ENCODE peak calls at places on chromosomes 4 and X, in four cellular contexts. B is K562, K is A549, U is right lobe of liver. X is an unnamed sample.
A peak's percentile ranks its signal among the peaks of the same experiment; 100 is the strongest.

GRCh38 chr4:105092356-105092755 is 54.3 kb upstream of the TET2 start:
- ATAC-seq in B (no peak), K (no peak), U (no peak), X (no peak)

GRCh38 chr4:155742310-155743015 is 16.4 kb upstream of the GUCY1B1 start:
- ATAC-seq in B (no peak), K (peak; percentile 48), U (no peak), X (no peak)

GRCh38 chrX:42606591-42606990 is 171.4 kb downstream of the PPP1R2C start:
- ATAC-seq in B (no peak), K (no peak), U (no peak), X (no peak)

GRCh38 chrX:13085533-13085932 is 41.1 kb upstream of the FAM9C start:
- ATAC-seq in B (no peak), K (no peak), U (no peak), X (no peak)

GRCh38 chr4:169644802-169645201 is 24.4 kb downstream of the CLCN3 start:
- ATAC-seq in B (no peak), K (no peak), U (no peak), X (no peak)

GRCh38 chrX:43266487-43266886 is 389.6 kb upstream of the MAOA start:
- ATAC-seq in B (no peak), K (no peak), U (no peak), X (no peak)

GRCh38 chrX:85619962-85620361 is 240.5 kb upstream of the POF1B start:
- ATAC-seq in B (no peak), K (no peak), U (no peak), X (no peak)

GRCh38 chr4:54660145-54660535 is 2.4 kb downstream of the KIT start:
- ATAC-seq in B (no peak), K (no peak), U (no peak), X (no peak)

GRCh38 chr4:164204434-164204833 is 549.5 kb upstream of the SMIM31 start:
- ATAC-seq in B (no peak), K (no peak), U (no peak), X (no peak)

GRCh38 chr4:40214038-40214437 is 17.2 kb downstream of the RHOH start:
- ATAC-seq in B (no peak), K (no peak), U (no peak), X (no peak)

GRCh38 chr4:76003015-76003414 is 4.3 kb downstream of the CXCL9 start:
- ATAC-seq in B (peak; percentile 54), K (no peak), U (no peak), X (no peak)

GRCh38 chr4:72527038-72527646 is 41.9 kb downstream of the ADAMTS3 start:
- ATAC-seq in B (peak; percentile 49), K (no peak), U (no peak), X (no peak)

GRCh38 chrX:118904218-118904617 is 70.2 kb upstream of the LONRF3 start:
- ATAC-seq in B (no peak), K (no peak), U (no peak), X (no peak)

GRCh38 chr4:3331511-3332394 is 38.9 kb downstream of the RGS12 start:
- ATAC-seq in B (no peak), K (no peak), U (peak; percentile 46), X (peak; percentile 49)

GRCh38 chrX:150406559-150406958 is 43.4 kb downstream of the MAMLD1 start:
- ATAC-seq in B (no peak), K (no peak), U (no peak), X (no peak)

GRCh38 chr4:164614999-164615398 is 138.9 kb upstream of the SMIM31 start:
- ATAC-seq in B (no peak), K (no peak), U (no peak), X (no peak)

GRCh38 chr4:55553442-55553841 is 6.7 kb upstream of the CLOCK start:
- ATAC-seq in B (peak; percentile 40), K (no peak), U (peak; percentile 35), X (peak; percentile 77)

GRCh38 chrX:30786374-30786773 is 102.7 kb downstream of the TAB3 start:
- ATAC-seq in B (no peak), K (no peak), U (no peak), X (no peak)

GRCh38 chr4:87080462-87080861 is 140.0 kb downstream of the KLHL8 start:
- ATAC-seq in B (no peak), K (no peak), U (no peak), X (no peak)

GRCh38 chr4:40417941-40418340 is 82.8 kb downstream of the CHRNA9 start:
- ATAC-seq in B (no peak), K (no peak), U (peak; percentile 45), X (no peak)

GRCh38 chrX:19840899-19841648 is 46.3 kb downstream of the SH3KBP1 start:
- ATAC-seq in B (no peak), K (no peak), U (peak; percentile 21), X (no peak)

GRCh38 chrX:107687445-107687844 is 59.1 kb downstream of the PRPS1 start:
- ATAC-seq in B (no peak), K (no peak), U (no peak), X (no peak)

GRCh38 chr4:113404846-113405245 is 355.4 kb downstream of the ANK2 start:
- ATAC-seq in B (no peak), K (no peak), U (peak; percentile 47), X (no peak)

GRCh38 chr4:106365613-106366012 is 3.0 kb downstream of the GIMD1 start:
- ATAC-seq in B (peak; percentile 18), K (peak; percentile 95), U (peak; percentile 39), X (peak; percentile 82)

GRCh38 chrX:261858-262390 is 19.3 kb upstream of the PLCXD1 start:
- ATAC-seq in B (peak; percentile 42), K (peak; percentile 65), U (peak; percentile 5), X (no peak)

GRCh38 chr4:89800527-89801103 is 36.3 kb downstream of the SNCA start:
- ATAC-seq in B (peak; percentile 58), K (no peak), U (no peak), X (no peak)

GRCh38 chrX:46185923-46186810 is 359.1 kb downstream of the ZNF674 start:
- ATAC-seq in B (no peak), K (no peak), U (no peak), X (no peak)

GRCh38 chrX:80812176-80812575 is 2.5 kb upstream of the BRWD3 start:
- ATAC-seq in B (no peak), K (no peak), U (no peak), X (no peak)

GRCh38 chrX:112646651-112647050 is 33.1 kb downstream of the LHFPL1 start:
- ATAC-seq in B (no peak), K (no peak), U (no peak), X (no peak)

GRCh38 chr4:152229782-152230289 is 306.1 kb downstream of the FBXW7 start:
- ATAC-seq in B (no peak), K (no peak), U (no peak), X (no peak)

GRCh38 chrX:50888884-50889283 is 21.7 kb upstream of the BMP15 start:
- ATAC-seq in B (no peak), K (no peak), U (no peak), X (no peak)

GRCh38 chr4:24419147-24420034 is 165.0 kb downstream of the DHX15 start:
- ATAC-seq in B (peak; percentile 96), K (peak; percentile 93), U (peak; percentile 99), X (peak; percentile 70)

GRCh38 chr4:159685406-159686092 is 582.7 kb downstream of the RAPGEF2 start:
- ATAC-seq in B (no peak), K (no peak), U (no peak), X (no peak)

GRCh38 chr4:48620861-48621260 is 130.8 kb downstream of the ZAR1 start:
- ATAC-seq in B (no peak), K (no peak), U (no peak), X (no peak)

GRCh38 chr4:120994521-120994920 is 72.0 kb upstream of the PRDM5 start:
- ATAC-seq in B (no peak), K (no peak), U (no peak), X (no peak)

GRCh38 chr4:3225946-3226345 is 23.0 kb upstream of the MSANTD1 start:
- ATAC-seq in B (no peak), K (no peak), U (peak; percentile 67), X (no peak)

GRCh38 chrX:74343970-74344622 is 40.1 kb downstream of the ZCCHC13 start:
- ATAC-seq in B (peak; percentile 95), K (peak; percentile 100), U (peak; percentile 94), X (peak; percentile 79)

GRCh38 chr4:743463-744211 is 38.0 kb downstream of the PCGF3 start:
- ATAC-seq in B (no peak), K (peak; percentile 31), U (no peak), X (peak; percentile 31)

GRCh38 chr4:99821918-99822503 is 5.4 kb downstream of the DAPP1 start:
- ATAC-seq in B (peak; percentile 28), K (no peak), U (peak; percentile 57), X (no peak)

GRCh38 chrX:73851014-73852009 is 288.3 kb downstream of the CHIC1 start:
- ATAC-seq in B (peak; percentile 87), K (no peak), U (peak; percentile 82), X (peak; percentile 93)

GRCh38 chrX:4841216-4841745 is 1127.8 kb upstream of the PRKX start:
- ATAC-seq in B (no peak), K (no peak), U (no peak), X (no peak)
- H3K4me3 ChIP-seq in B (no peak overlapping the region), K (no peak overlapping the region), U (no peak overlapping the region), X (no peak overlapping the region)

GRCh38 chr4:26583865-26584652 is at the start of gene TBC1D19:
- ATAC-seq in B (peak; percentile 100), K (peak; percentile 100), U (peak; percentile 100), X (peak; percentile 98)
- TF ChIP-seq POLR2A in B (peak; percentile 60), K (no peak), U (peak; percentile 39), X (peak; percentile 32)

DNA sequence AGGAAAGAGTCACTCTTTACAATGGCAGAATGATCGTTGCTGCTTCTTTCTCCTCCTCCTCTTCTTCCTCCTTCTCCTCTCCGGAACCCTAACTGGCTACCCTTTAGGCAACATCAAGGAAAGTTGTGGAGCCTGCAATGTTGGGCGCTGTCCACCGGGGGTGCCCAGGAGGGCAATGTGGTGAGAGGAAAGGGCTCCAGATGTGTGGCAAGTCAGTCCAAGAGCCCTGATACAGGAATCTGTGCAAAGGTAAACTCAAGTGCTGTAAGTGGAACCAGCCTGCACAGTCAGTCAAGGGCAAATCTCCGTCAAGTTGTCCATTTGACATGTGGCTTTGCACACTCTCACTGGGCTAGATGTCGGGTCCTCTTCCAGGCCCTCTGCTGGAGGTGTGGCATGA is 2.8 kb downstream of the RTL5 start:
- ATAC-seq in B (peak; percentile 63), K (peak; percentile 67), U (no peak), X (no peak)
- TF ChIP-seq CTCF in B (peak; percentile 34), K (peak; percentile 7), U (peak; percentile 26), X (no peak)

DNA sequence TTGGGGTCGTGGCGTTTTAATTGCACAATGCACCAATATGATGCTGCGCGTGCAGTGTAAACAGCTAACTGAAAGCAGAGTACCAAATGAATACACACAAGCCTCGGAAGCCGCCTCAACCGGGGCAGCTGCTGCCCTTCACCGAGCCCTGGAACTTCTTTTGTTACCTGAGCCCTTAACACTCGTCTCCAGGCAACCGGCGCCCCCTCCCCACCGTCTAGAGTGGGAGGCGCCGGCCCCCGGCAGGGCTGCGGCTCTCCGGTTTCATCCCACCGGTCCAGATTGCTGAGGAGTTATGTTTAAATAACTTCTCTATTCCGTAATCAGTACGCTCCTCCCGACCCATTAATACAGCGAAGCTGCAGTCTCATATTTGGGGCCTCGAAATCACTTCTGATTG is 173.2 kb upstream of the TBL1X start:
- ATAC-seq in B (no peak), K (no peak), U (no peak), X (no peak)
- H3K4me3 ChIP-seq in B (no peak overlapping the region), K (no peak overlapping the region), U (no peak overlapping the region), X (no peak overlapping the region)

X was measured in gastroesophageal sphincter.